ENCODE peak calls at places on chromosomes 3 and 15, in seven cellular contexts. V is GM03348; P is DMS153; G is NAMALWA; K is NCI-H748 treated with DMSO at 0.1 percent for 48 hours; O is HTR-8/SVneo; U is activated CD4-positive, alpha-beta T cell treated with anti-CD3 and anti-CD28 coated beads, Interleukin-2, amount 50 U/mL, for 24 hours. M is an unnamed sample.
A peak's percentile ranks its signal among the peaks of the same experiment; 100 is the strongest.

GRCh38 chr15:68558318-68559305 is 20.2 kb upstream of the CORO2B start:
- DNase-seq in O (no peak), U (no peak), G (no peak), V (no peak), K (no peak), P (no peak), M (no peak)

GRCh38 chr3:46668116-46668515 is 25.4 kb downstream of the ALS2CL start:
- DNase-seq in G (no peak), V (no peak), O (no peak), U (no peak), K (no peak), P (no peak), M (no peak)

GRCh38 chr15:66657062-66658020 is 44.7 kb upstream of the SMAD6 start:
- DNase-seq in K (no peak), V (no peak), O (peak; percentile 56), P (no peak), G (no peak), U (no peak), M (no peak)

GRCh38 chr3:177830411-177830849 is 633.1 kb upstream of the TBL1XR1 start:
- DNase-seq in G (no peak), P (peak; percentile 49), U (no peak), K (no peak), O (no peak), V (peak; percentile 74), M (no peak)

GRCh38 chr3:100089802-100090668 is 24.3 kb downstream of the FILIP1L start:
- DNase-seq in G (peak; percentile 29), U (no peak), P (no peak), K (no peak), O (peak; percentile 28), V (peak; percentile 64), M (no peak)

GRCh38 chr15:101669744-101670143 is 17.6 kb upstream of the TM2D3 start:
- DNase-seq in O (no peak), K (no peak), U (no peak), G (no peak), P (no peak), V (no peak), M (no peak)

GRCh38 chr15:90126457-90127435 is 24.5 kb upstream of the IDH2 start:
- DNase-seq in V (no peak), P (no peak), K (no peak), U (no peak), O (peak; percentile 23), G (no peak), M (no peak)

GRCh38 chr3:59884409-59884808 is 834.6 kb upstream of the CFAP20DC start:
- DNase-seq in O (no peak), G (no peak), V (no peak), P (no peak), K (no peak), U (no peak), M (no peak)

GRCh38 chr15:70196314-70197291 is 98.9 kb upstream of the TLE3 start:
- DNase-seq in G (peak; percentile 84), U (peak; percentile 5), V (no peak), O (peak; percentile 98), K (peak; percentile 86), P (peak; percentile 82), M (no peak)

GRCh38 chr3:19645093-19645492 is 288.9 kb downstream of the EFHB start:
- DNase-seq in O (no peak), U (no peak), G (no peak), V (no peak), K (no peak), P (no peak), M (no peak)

GRCh38 chr3:32960404-32961160 is 9.1 kb downstream of the CCR4 start:
- DNase-seq in P (no peak), K (no peak), V (no peak), O (no peak), U (no peak), G (no peak), M (no peak)

GRCh38 chr15:70098461-70099166 is 897 bp upstream of the TLE3 start:
- DNase-seq in U (no peak), P (no peak), O (no peak), K (peak; percentile 18), G (peak; percentile 55), V (peak; percentile 29), M (no peak)

GRCh38 chr3:23402728-23403505 is 199.8 kb downstream of the UBE2E2 start:
- DNase-seq in V (no peak), U (no peak), K (no peak), G (peak; percentile 28), P (no peak), O (no peak), M (no peak)

GRCh38 chr3:149042766-149043386 is 43.5 kb downstream of the HLTF start:
- DNase-seq in K (no peak), O (peak; percentile 13), U (no peak), V (peak; percentile 26), G (no peak), P (no peak), M (no peak)

GRCh38 chr3:114698355-114699105 is 404.7 kb downstream of the TIGIT start:
- DNase-seq in O (no peak), K (no peak), V (no peak), G (no peak), P (no peak), U (no peak), M (no peak)

GRCh38 chr3:39127296-39127906 is 19.9 kb downstream of the TTC21A start:
- DNase-seq in O (no peak), P (no peak), U (no peak), K (no peak), V (no peak), G (no peak), M (no peak)

GRCh38 chr15:99100245-99101173 is 4.4 kb upstream of the SYNM start:
- DNase-seq in K (peak; percentile 30), V (peak; percentile 91), O (peak; percentile 72), U (no peak), G (peak; percentile 54), P (peak; percentile 4), M (no peak)

GRCh38 chr3:4829031-4829394 is 150.2 kb upstream of the BHLHE40 start:
- DNase-seq in U (no peak), K (no peak), P (no peak), O (no peak), G (no peak), V (no peak), M (no peak)

GRCh38 chr3:107356706-107357105 is 20.5 kb upstream of the CCDC54 start:
- DNase-seq in U (no peak), P (no peak), V (no peak), O (no peak), G (no peak), K (no peak), M (no peak)

GRCh38 chr3:11062704-11063103 is 70.2 kb downstream of the SLC6A1 start:
- DNase-seq in G (no peak), V (no peak), U (no peak), K (no peak), P (no peak), O (no peak), M (no peak)

GRCh38 chr3:107430214-107431047 is 53.2 kb downstream of the CCDC54 start:
- DNase-seq in P (no peak), U (no peak), K (no peak), O (no peak), G (peak; percentile 18), V (peak; percentile 14), M (no peak)

GRCh38 chr15:56074866-56075265 is 81.5 kb upstream of the NEDD4 start:
- DNase-seq in K (no peak), P (no peak), O (no peak), U (no peak), G (no peak), V (no peak), M (no peak)

GRCh38 chr15:83207622-83208356 is at the start of gene HDGFL3:
- DNase-seq in V (peak; percentile 80), O (peak; percentile 34), U (no peak), P (no peak), G (peak; percentile 30), K (no peak), M (no peak)

GRCh38 chr3:182568206-182568605 is 225.1 kb upstream of the ATP11B start:
- DNase-seq in P (no peak), K (no peak), G (no peak), O (no peak), U (no peak), V (no peak), M (no peak)

GRCh38 chr3:126835472-126836219 is 131.6 kb downstream of the CHCHD6 start:
- DNase-seq in O (no peak), U (no peak), V (peak; percentile 71), P (no peak), K (no peak), G (no peak), M (no peak)

GRCh38 chr3:53162672-53163458 is 1.9 kb downstream of the PRKCD start:
- DNase-seq in U (no peak), V (no peak), K (no peak), O (no peak), G (no peak), P (no peak), M (no peak)

GRCh38 chr3:124780767-124781485 is 50.7 kb downstream of the UMPS start:
- DNase-seq in U (no peak), O (no peak), P (peak; percentile 52), K (no peak), G (no peak), V (no peak), M (no peak)

GRCh38 chr15:74777769-74778598 is 3.9 kb upstream of the CSK start:
- DNase-seq in U (no peak), O (no peak), V (no peak), K (no peak), P (no peak), G (no peak), M (no peak)

GRCh38 chr15:98729446-98730042 is 81.2 kb downstream of the IGF1R start:
- DNase-seq in U (no peak), O (no peak), K (no peak), V (no peak), P (no peak), G (no peak), M (no peak)

GRCh38 chr3:43531835-43532234 is 90.0 kb downstream of the ANO10 start:
- DNase-seq in P (no peak), G (no peak), O (peak; percentile 8), K (no peak), V (peak; percentile 51), U (no peak), M (peak; percentile 22)

GRCh38 chr3:141275973-141276372 is 44.3 kb downstream of the PXYLP1 start:
- DNase-seq in K (peak; percentile 21), O (no peak), P (peak; percentile 80), V (no peak), U (no peak), G (no peak), M (peak; percentile 48)

GRCh38 chr3:148330486-148330885 is 367.2 kb upstream of the AGTR1 start:
- DNase-seq in P (no peak), G (no peak), K (peak; percentile 60), O (no peak), V (no peak), U (no peak), M (no peak)

M was measured in Panc1.